ENCODE peak calls at places on chromosomes 12 and 14, in seven cellular contexts. One of them, this sample, is unnamed.

GRCh38 chr14:67436006-67436866 is 24.3 kb upstream of the PLEK2 start:
- DNase-seq in activated effector memory CD4-positive, alpha-beta T cell treated with Interleukin-2 at 50 U/mL for 16 hours: no peak
- DNase-seq in AG09309: no peak
- DNase-seq in NCI-H1092: no peak
- DNase-seq in lung: no peak
- DNase-seq in Panc1: no peak
- DNase-seq in hepatocyte: no peak
- DNase-seq in this sample: peak

GRCh38 chr12:130463259-130463658 is 125.6 kb downstream of the PIWIL1 start:
- DNase-seq in activated effector memory CD4-positive, alpha-beta T cell treated with Interleukin-2 at 50 U/mL for 16 hours: no peak
- DNase-seq in AG09309: no peak
- DNase-seq in NCI-H1092: peak
- DNase-seq in lung: no peak
- DNase-seq in Panc1: no peak
- DNase-seq in hepatocyte: no peak
- DNase-seq in this sample: no peak

GRCh38 chr14:24481622-24482324 is 26.3 kb downstream of the CMA1 start:
- DNase-seq in activated effector memory CD4-positive, alpha-beta T cell treated with Interleukin-2 at 50 U/mL for 16 hours: peak
- DNase-seq in AG09309: no peak
- DNase-seq in NCI-H1092: peak
- DNase-seq in lung: peak
- DNase-seq in Panc1: peak
- DNase-seq in hepatocyte: peak
- DNase-seq in this sample: no peak

GRCh38 chr12:12172106-12172511 is 94.7 kb downstream of the LRP6 start:
- DNase-seq in activated effector memory CD4-positive, alpha-beta T cell treated with Interleukin-2 at 50 U/mL for 16 hours: no peak
- DNase-seq in AG09309: peak
- DNase-seq in NCI-H1092: no peak
- DNase-seq in lung: no peak
- DNase-seq in Panc1: no peak
- DNase-seq in hepatocyte: peak
- DNase-seq in this sample: no peak

GRCh38 chr12:128818065-128819022 is 5.4 kb downstream of the SLC15A4 start:
- DNase-seq in activated effector memory CD4-positive, alpha-beta T cell treated with Interleukin-2 at 50 U/mL for 16 hours: no peak
- DNase-seq in AG09309: peak
- DNase-seq in NCI-H1092: no peak
- DNase-seq in lung: no peak
- DNase-seq in Panc1: no peak
- DNase-seq in hepatocyte: peak
- DNase-seq in this sample: no peak

GRCh38 chr14:48251290-48251689 is 575.9 kb upstream of the MDGA2 start:
- DNase-seq in activated effector memory CD4-positive, alpha-beta T cell treated with Interleukin-2 at 50 U/mL for 16 hours: no peak
- DNase-seq in AG09309: no peak
- DNase-seq in NCI-H1092: no peak
- DNase-seq in lung: no peak
- DNase-seq in Panc1: no peak
- DNase-seq in hepatocyte: no peak
- DNase-seq in this sample: no peak

GRCh38 chr12:63163542-63163941 is 12.5 kb upstream of the AVPR1A start:
- DNase-seq in activated effector memory CD4-positive, alpha-beta T cell treated with Interleukin-2 at 50 U/mL for 16 hours: no peak
- DNase-seq in AG09309: no peak
- DNase-seq in NCI-H1092: no peak
- DNase-seq in lung: no peak
- DNase-seq in Panc1: no peak
- DNase-seq in hepatocyte: no peak
- DNase-seq in this sample: no peak

GRCh38 chr12:50642035-50642451 is 121.9 kb upstream of the ATF1 start:
- DNase-seq in activated effector memory CD4-positive, alpha-beta T cell treated with Interleukin-2 at 50 U/mL for 16 hours: no peak
- DNase-seq in AG09309: no peak
- DNase-seq in NCI-H1092: no peak
- DNase-seq in lung: no peak
- DNase-seq in Panc1: no peak
- DNase-seq in hepatocyte: no peak
- DNase-seq in this sample: no peak

GRCh38 chr12:130977046-130977758 is 23.5 kb downstream of the ADGRD1 start:
- DNase-seq in activated effector memory CD4-positive, alpha-beta T cell treated with Interleukin-2 at 50 U/mL for 16 hours: no peak
- DNase-seq in AG09309: no peak
- DNase-seq in NCI-H1092: no peak
- DNase-seq in lung: no peak
- DNase-seq in Panc1: no peak
- DNase-seq in hepatocyte: no peak
- DNase-seq in this sample: peak

GRCh38 chr14:89303452-89304435 is 113.3 kb downstream of the FOXN3 start:
- DNase-seq in activated effector memory CD4-positive, alpha-beta T cell treated with Interleukin-2 at 50 U/mL for 16 hours: no peak
- DNase-seq in AG09309: peak
- DNase-seq in NCI-H1092: peak
- DNase-seq in lung: peak
- DNase-seq in Panc1: no peak
- DNase-seq in hepatocyte: peak
- DNase-seq in this sample: peak

GRCh38 chr14:91493169-91493568 is 16.9 kb downstream of the PPP4R3A start:
- DNase-seq in activated effector memory CD4-positive, alpha-beta T cell treated with Interleukin-2 at 50 U/mL for 16 hours: no peak
- DNase-seq in AG09309: no peak
- DNase-seq in NCI-H1092: no peak
- DNase-seq in lung: no peak
- DNase-seq in Panc1: no peak
- DNase-seq in hepatocyte: no peak
- DNase-seq in this sample: no peak

GRCh38 chr12:66684222-66684621 is 5.3 kb upstream of the GRIP1 start:
- DNase-seq in activated effector memory CD4-positive, alpha-beta T cell treated with Interleukin-2 at 50 U/mL for 16 hours: no peak
- DNase-seq in AG09309: no peak
- DNase-seq in NCI-H1092: no peak
- DNase-seq in lung: no peak
- DNase-seq in Panc1: no peak
- DNase-seq in hepatocyte: no peak
- DNase-seq in this sample: no peak

GRCh38 chr14:22915886-22916521 is 2.9 kb downstream of the RBM23 start:
- DNase-seq in activated effector memory CD4-positive, alpha-beta T cell treated with Interleukin-2 at 50 U/mL for 16 hours: no peak
- DNase-seq in AG09309: no peak
- DNase-seq in NCI-H1092: no peak
- DNase-seq in lung: peak
- DNase-seq in Panc1: no peak
- DNase-seq in hepatocyte: no peak
- DNase-seq in this sample: no peak

GRCh38 chr14:93219103-93219726 is 12.2 kb downstream of the UBR7 start:
- DNase-seq in activated effector memory CD4-positive, alpha-beta T cell treated with Interleukin-2 at 50 U/mL for 16 hours: peak
- DNase-seq in AG09309: no peak
- DNase-seq in NCI-H1092: peak
- DNase-seq in lung: no peak
- DNase-seq in Panc1: no peak
- DNase-seq in hepatocyte: peak
- DNase-seq in this sample: no peak

GRCh38 chr12:41286426-41286825 is 98.3 kb downstream of the PDZRN4 start:
- DNase-seq in activated effector memory CD4-positive, alpha-beta T cell treated with Interleukin-2 at 50 U/mL for 16 hours: no peak
- DNase-seq in AG09309: no peak
- DNase-seq in NCI-H1092: peak
- DNase-seq in lung: no peak
- DNase-seq in Panc1: no peak
- DNase-seq in hepatocyte: peak
- DNase-seq in this sample: no peak